ENCODE peak calls at places on chromosomes 1 and 21, in eight cellular contexts. One of them, this sample, is unnamed.
A peak's percentile ranks its signal among the peaks of the same experiment; 100 is the strongest.

GRCh38 chr1:15848929-15849774 is 1.6 kb downstream of the SPEN start:
- DNase-seq in NCI-H146: peak; percentile 85
- DNase-seq in AG08395: peak; percentile 34
- DNase-seq in T47D: no peak
- DNase-seq in stimulated activated CD4-positive, alpha-beta T cell treated with anti-CD3 and anti-CD28 coated beads, Interleukin-4, amount 100 ng/mL, for 4 hours: peak; percentile 59
- DNase-seq in HEK293T: peak; percentile 61
- DNase-seq in activated gamma-delta T cell treated with Interleukin-2 at 50 U/mL for 16 hours: peak; percentile 53
- DNase-seq in Right ventricle myocardium superior: peak; percentile 87
- DNase-seq in this sample: peak; percentile 47

GRCh38 chr1:84774674-84775548 is 84.7 kb upstream of the SSX2IP start:
- DNase-seq in NCI-H146: peak; percentile 9
- DNase-seq in AG08395: no peak
- DNase-seq in T47D: no peak
- DNase-seq in stimulated activated CD4-positive, alpha-beta T cell treated with anti-CD3 and anti-CD28 coated beads, Interleukin-4, amount 100 ng/mL, for 4 hours: no peak
- DNase-seq in HEK293T: no peak
- DNase-seq in activated gamma-delta T cell treated with Interleukin-2 at 50 U/mL for 16 hours: no peak
- DNase-seq in Right ventricle myocardium superior: no peak
- DNase-seq in this sample: no peak

GRCh38 chr1:116737020-116737854 is 17.0 kb upstream of the CD2 start:
- DNase-seq in NCI-H146: peak; percentile 39
- DNase-seq in AG08395: peak; percentile 74
- DNase-seq in T47D: peak; percentile 25
- DNase-seq in stimulated activated CD4-positive, alpha-beta T cell treated with anti-CD3 and anti-CD28 coated beads, Interleukin-4, amount 100 ng/mL, for 4 hours: peak; percentile 65
- DNase-seq in HEK293T: peak; percentile 79
- DNase-seq in activated gamma-delta T cell treated with Interleukin-2 at 50 U/mL for 16 hours: peak; percentile 72
- DNase-seq in Right ventricle myocardium superior: peak; percentile 62
- DNase-seq in this sample: peak; percentile 72

GRCh38 chr1:67355745-67356424 is 48.2 kb downstream of the IL12RB2 start:
- DNase-seq in NCI-H146: no peak
- DNase-seq in AG08395: peak; percentile 83
- DNase-seq in T47D: no peak
- DNase-seq in stimulated activated CD4-positive, alpha-beta T cell treated with anti-CD3 and anti-CD28 coated beads, Interleukin-4, amount 100 ng/mL, for 4 hours: no peak
- DNase-seq in HEK293T: no peak
- DNase-seq in activated gamma-delta T cell treated with Interleukin-2 at 50 U/mL for 16 hours: no peak
- DNase-seq in Right ventricle myocardium superior: no peak
- DNase-seq in this sample: no peak

GRCh38 chr1:229280921-229281320 is 10.0 kb downstream of the RAB4A start:
- DNase-seq in NCI-H146: no peak
- DNase-seq in AG08395: no peak
- DNase-seq in T47D: no peak
- DNase-seq in stimulated activated CD4-positive, alpha-beta T cell treated with anti-CD3 and anti-CD28 coated beads, Interleukin-4, amount 100 ng/mL, for 4 hours: no peak
- DNase-seq in HEK293T: no peak
- DNase-seq in activated gamma-delta T cell treated with Interleukin-2 at 50 U/mL for 16 hours: no peak
- DNase-seq in Right ventricle myocardium superior: no peak
- DNase-seq in this sample: no peak

GRCh38 chr1:198203434-198203833 is 46.6 kb downstream of the NEK7 start:
- DNase-seq in NCI-H146: no peak
- DNase-seq in AG08395: no peak
- DNase-seq in T47D: no peak
- DNase-seq in stimulated activated CD4-positive, alpha-beta T cell treated with anti-CD3 and anti-CD28 coated beads, Interleukin-4, amount 100 ng/mL, for 4 hours: no peak
- DNase-seq in HEK293T: no peak
- DNase-seq in activated gamma-delta T cell treated with Interleukin-2 at 50 U/mL for 16 hours: no peak
- DNase-seq in Right ventricle myocardium superior: no peak
- DNase-seq in this sample: no peak

GRCh38 chr1:37676281-37677243 is 15.8 kb upstream of the CDCA8 start:
- DNase-seq in NCI-H146: no peak
- DNase-seq in AG08395: peak; percentile 22
- DNase-seq in T47D: no peak
- DNase-seq in stimulated activated CD4-positive, alpha-beta T cell treated with anti-CD3 and anti-CD28 coated beads, Interleukin-4, amount 100 ng/mL, for 4 hours: no peak
- DNase-seq in HEK293T: no peak
- DNase-seq in activated gamma-delta T cell treated with Interleukin-2 at 50 U/mL for 16 hours: no peak
- DNase-seq in Right ventricle myocardium superior: no peak
- DNase-seq in this sample: no peak

GRCh38 chr21:37032877-37033471 is 26.5 kb downstream of the RIPPLY3 start:
- DNase-seq in NCI-H146: no peak
- DNase-seq in AG08395: peak; percentile 67
- DNase-seq in T47D: no peak
- DNase-seq in stimulated activated CD4-positive, alpha-beta T cell treated with anti-CD3 and anti-CD28 coated beads, Interleukin-4, amount 100 ng/mL, for 4 hours: no peak
- DNase-seq in HEK293T: no peak
- DNase-seq in activated gamma-delta T cell treated with Interleukin-2 at 50 U/mL for 16 hours: no peak
- DNase-seq in Right ventricle myocardium superior: no peak
- DNase-seq in this sample: no peak

GRCh38 chr1:218787826-218788225 is 385.9 kb upstream of the LYPLAL1 start:
- DNase-seq in NCI-H146: no peak
- DNase-seq in AG08395: no peak
- DNase-seq in T47D: no peak
- DNase-seq in stimulated activated CD4-positive, alpha-beta T cell treated with anti-CD3 and anti-CD28 coated beads, Interleukin-4, amount 100 ng/mL, for 4 hours: no peak
- DNase-seq in HEK293T: no peak
- DNase-seq in activated gamma-delta T cell treated with Interleukin-2 at 50 U/mL for 16 hours: no peak
- DNase-seq in Right ventricle myocardium superior: no peak
- DNase-seq in this sample: no peak

GRCh38 chr1:212512731-212513559 is 80.2 kb downstream of the NENF start:
- DNase-seq in NCI-H146: peak; percentile 33
- DNase-seq in AG08395: no peak
- DNase-seq in T47D: no peak
- DNase-seq in stimulated activated CD4-positive, alpha-beta T cell treated with anti-CD3 and anti-CD28 coated beads, Interleukin-4, amount 100 ng/mL, for 4 hours: no peak
- DNase-seq in HEK293T: no peak
- DNase-seq in activated gamma-delta T cell treated with Interleukin-2 at 50 U/mL for 16 hours: no peak
- DNase-seq in Right ventricle myocardium superior: no peak
- DNase-seq in this sample: no peak

GRCh38 chr1:226702318-226702956 is 36.6 kb downstream of the ITPKB start:
- DNase-seq in NCI-H146: no peak
- DNase-seq in AG08395: peak; percentile 71
- DNase-seq in T47D: no peak
- DNase-seq in stimulated activated CD4-positive, alpha-beta T cell treated with anti-CD3 and anti-CD28 coated beads, Interleukin-4, amount 100 ng/mL, for 4 hours: no peak
- DNase-seq in HEK293T: no peak
- DNase-seq in activated gamma-delta T cell treated with Interleukin-2 at 50 U/mL for 16 hours: no peak
- DNase-seq in Right ventricle myocardium superior: no peak
- DNase-seq in this sample: no peak

GRCh38 chr1:230130172-230130944 is 63.3 kb downstream of the GALNT2 start:
- DNase-seq in NCI-H146: no peak
- DNase-seq in AG08395: no peak
- DNase-seq in T47D: no peak
- DNase-seq in stimulated activated CD4-positive, alpha-beta T cell treated with anti-CD3 and anti-CD28 coated beads, Interleukin-4, amount 100 ng/mL, for 4 hours: no peak
- DNase-seq in HEK293T: no peak
- DNase-seq in activated gamma-delta T cell treated with Interleukin-2 at 50 U/mL for 16 hours: no peak
- DNase-seq in Right ventricle myocardium superior: no peak
- DNase-seq in this sample: no peak

GRCh38 chr1:161934278-161934608 is 89.4 kb downstream of the OLFML2B start:
- DNase-seq in NCI-H146: no peak
- DNase-seq in AG08395: no peak
- DNase-seq in T47D: no peak
- DNase-seq in stimulated activated CD4-positive, alpha-beta T cell treated with anti-CD3 and anti-CD28 coated beads, Interleukin-4, amount 100 ng/mL, for 4 hours: no peak
- DNase-seq in HEK293T: no peak
- DNase-seq in activated gamma-delta T cell treated with Interleukin-2 at 50 U/mL for 16 hours: peak; percentile 7
- DNase-seq in Right ventricle myocardium superior: no peak
- DNase-seq in this sample: peak; percentile 25

GRCh38 chr21:34534522-34534921 is 22.5 kb upstream of the KCNE1 start:
- DNase-seq in NCI-H146: no peak
- DNase-seq in AG08395: peak; percentile 65
- DNase-seq in T47D: no peak
- DNase-seq in stimulated activated CD4-positive, alpha-beta T cell treated with anti-CD3 and anti-CD28 coated beads, Interleukin-4, amount 100 ng/mL, for 4 hours: no peak
- DNase-seq in HEK293T: no peak
- DNase-seq in activated gamma-delta T cell treated with Interleukin-2 at 50 U/mL for 16 hours: no peak
- DNase-seq in Right ventricle myocardium superior: no peak
- DNase-seq in this sample: no peak

GRCh38 chr1:83883979-83884378 is 115.0 kb downstream of the TTLL7 start:
- DNase-seq in NCI-H146: no peak
- DNase-seq in AG08395: no peak
- DNase-seq in T47D: no peak
- DNase-seq in stimulated activated CD4-positive, alpha-beta T cell treated with anti-CD3 and anti-CD28 coated beads, Interleukin-4, amount 100 ng/mL, for 4 hours: no peak
- DNase-seq in HEK293T: no peak
- DNase-seq in activated gamma-delta T cell treated with Interleukin-2 at 50 U/mL for 16 hours: no peak
- DNase-seq in Right ventricle myocardium superior: no peak
- DNase-seq in this sample: no peak

GRCh38 chr1:67892451-67893125 is 59.3 kb upstream of the GNG12 start:
- DNase-seq in NCI-H146: peak; percentile 12
- DNase-seq in AG08395: no peak
- DNase-seq in T47D: no peak
- DNase-seq in stimulated activated CD4-positive, alpha-beta T cell treated with anti-CD3 and anti-CD28 coated beads, Interleukin-4, amount 100 ng/mL, for 4 hours: no peak
- DNase-seq in HEK293T: no peak
- DNase-seq in activated gamma-delta T cell treated with Interleukin-2 at 50 U/mL for 16 hours: no peak
- DNase-seq in Right ventricle myocardium superior: no peak
- DNase-seq in this sample: no peak

GRCh38 chr21:35697321-35697808 is 363.0 kb downstream of the SETD4 start:
- DNase-seq in NCI-H146: peak; percentile 49
- DNase-seq in AG08395: peak; percentile 20
- DNase-seq in T47D: no peak
- DNase-seq in stimulated activated CD4-positive, alpha-beta T cell treated with anti-CD3 and anti-CD28 coated beads, Interleukin-4, amount 100 ng/mL, for 4 hours: no peak
- DNase-seq in HEK293T: no peak
- DNase-seq in activated gamma-delta T cell treated with Interleukin-2 at 50 U/mL for 16 hours: no peak
- DNase-seq in Right ventricle myocardium superior: peak; percentile 80
- DNase-seq in this sample: no peak

GRCh38 chr1:159000627-159001026 is 9.1 kb upstream of the IFI16 start:
- DNase-seq in NCI-H146: no peak
- DNase-seq in AG08395: peak; percentile 77
- DNase-seq in T47D: no peak
- DNase-seq in stimulated activated CD4-positive, alpha-beta T cell treated with anti-CD3 and anti-CD28 coated beads, Interleukin-4, amount 100 ng/mL, for 4 hours: no peak
- DNase-seq in HEK293T: no peak
- DNase-seq in activated gamma-delta T cell treated with Interleukin-2 at 50 U/mL for 16 hours: no peak
- DNase-seq in Right ventricle myocardium superior: peak; percentile 83
- DNase-seq in this sample: no peak

GRCh38 chr1:31798433-31799195 is 17.2 kb downstream of the SPOCD1 start:
- DNase-seq in NCI-H146: no peak
- DNase-seq in AG08395: peak; percentile 93
- DNase-seq in T47D: no peak
- DNase-seq in stimulated activated CD4-positive, alpha-beta T cell treated with anti-CD3 and anti-CD28 coated beads, Interleukin-4, amount 100 ng/mL, for 4 hours: no peak
- DNase-seq in HEK293T: no peak
- DNase-seq in activated gamma-delta T cell treated with Interleukin-2 at 50 U/mL for 16 hours: no peak
- DNase-seq in Right ventricle myocardium superior: no peak
- DNase-seq in this sample: no peak

GRCh38 chr1:41920658-41921057 is 1.9 kb upstream of the HIVEP3 start:
- DNase-seq in NCI-H146: no peak
- DNase-seq in AG08395: no peak
- DNase-seq in T47D: no peak
- DNase-seq in stimulated activated CD4-positive, alpha-beta T cell treated with anti-CD3 and anti-CD28 coated beads, Interleukin-4, amount 100 ng/mL, for 4 hours: no peak
- DNase-seq in HEK293T: no peak
- DNase-seq in activated gamma-delta T cell treated with Interleukin-2 at 50 U/mL for 16 hours: no peak
- DNase-seq in Right ventricle myocardium superior: no peak
- DNase-seq in this sample: no peak

GRCh38 chr1:207003216-207003615 is 29.3 kb downstream of the C1orf116 start:
- DNase-seq in NCI-H146: no peak
- DNase-seq in AG08395: no peak
- DNase-seq in T47D: no peak
- DNase-seq in stimulated activated CD4-positive, alpha-beta T cell treated with anti-CD3 and anti-CD28 coated beads, Interleukin-4, amount 100 ng/mL, for 4 hours: no peak
- DNase-seq in HEK293T: no peak
- DNase-seq in activated gamma-delta T cell treated with Interleukin-2 at 50 U/mL for 16 hours: no peak
- DNase-seq in Right ventricle myocardium superior: no peak
- DNase-seq in this sample: no peak

GRCh38 chr1:99673285-99673684 is 27.4 kb downstream of the PALMD start:
- DNase-seq in NCI-H146: no peak
- DNase-seq in AG08395: no peak
- DNase-seq in T47D: no peak
- DNase-seq in stimulated activated CD4-positive, alpha-beta T cell treated with anti-CD3 and anti-CD28 coated beads, Interleukin-4, amount 100 ng/mL, for 4 hours: no peak
- DNase-seq in HEK293T: no peak
- DNase-seq in activated gamma-delta T cell treated with Interleukin-2 at 50 U/mL for 16 hours: no peak
- DNase-seq in Right ventricle myocardium superior: no peak
- DNase-seq in this sample: no peak